ENCODE peak calls at places on chromosomes 12 and 14, in ten cellular contexts. R is adrenal gland; X is body of pancreas; J is CD8-positive, alpha-beta memory T cell; E is lower lobe of right lung; I is MM.1S; A is H9; D is upper lobe of left lung; M is astrocyte; L is tibial artery. V is an unnamed sample.

GRCh38 chr12:74801625-74802024 is 264.0 kb downstream of the ATXN7L3B start:
- DNase-seq in R (no peak), X (no peak), J (no peak), E (no peak), I (no peak), A (no peak), D (no peak), M (no peak), L (no peak), V (no peak)

GRCh38 chr12:115946867-115947695 is 330.4 kb downstream of the MED13L start:
- DNase-seq in R (no peak), X (no peak), J (no peak), E (no peak), I (no peak), A (no peak), D (no peak), M (no peak), L (no peak), V (no peak)

GRCh38 chr14:69246331-69246730 is 13.6 kb upstream of the GALNT16 start:
- DNase-seq in R (no peak), X (no peak), J (no peak), E (no peak), I (no peak), A (no peak), D (no peak), M (no peak), L (no peak), V (no peak)

GRCh38 chr12:6323340-6323994 is 13.0 kb downstream of the PLEKHG6 start:
- DNase-seq in R (peak; percentile 66), X (peak; percentile 57), J (peak; percentile 58), E (no peak), I (peak; percentile 79), A (peak; percentile 93), D (no peak), M (peak; percentile 88), L (no peak), V (no peak)

GRCh38 chr12:123097521-123098084 is 53.3 kb downstream of the PITPNM2 start:
- DNase-seq in R (peak; percentile 92), X (peak; percentile 34), J (no peak), E (no peak), I (no peak), A (no peak), D (no peak), M (no peak), L (peak; percentile 39), V (no peak)

GRCh38 chr14:103346286-103346685 is 12.2 kb downstream of the EIF5 start:
- DNase-seq in R (no peak), X (no peak), J (no peak), E (no peak), I (no peak), A (no peak), D (no peak), M (no peak), L (no peak), V (no peak)

GRCh38 chr12:45986646-45987338 is 3.6 kb downstream of the SCAF11 start:
- DNase-seq in R (no peak), X (no peak), J (no peak), E (no peak), I (no peak), A (no peak), D (no peak), M (no peak), L (no peak), V (no peak)

GRCh38 chr12:1496162-1496925 is 98.0 kb downstream of the FBXL14 start:
- DNase-seq in R (no peak), X (peak; percentile 46), J (no peak), E (no peak), I (no peak), A (peak; percentile 33), D (no peak), M (no peak), L (no peak), V (no peak)

GRCh38 chr14:49971156-49972141 is 78.6 kb downstream of the ARF6 start:
- DNase-seq in R (no peak), X (no peak), J (peak; percentile 84), E (no peak), I (peak; percentile 81), A (no peak), D (no peak), M (no peak), L (no peak), V (no peak)

GRCh38 chr14:101790232-101790631 is 28.7 kb downstream of the PPP2R5C start:
- DNase-seq in R (no peak), X (no peak), J (no peak), E (no peak), I (no peak), A (no peak), D (no peak), M (no peak), L (no peak), V (no peak)

GRCh38 chr14:90362558-90362896 is 30.8 kb upstream of the NRDE2 start:
- DNase-seq in R (no peak), X (no peak), J (no peak), E (no peak), I (no peak), A (no peak), D (no peak), M (no peak), L (no peak), V (no peak)

GRCh38 chr14:90566481-90566880 is 169.7 kb downstream of the CALM1 start:
- DNase-seq in R (no peak), X (no peak), J (no peak), E (no peak), I (no peak), A (no peak), D (no peak), M (no peak), L (no peak), V (no peak)

GRCh38 chr12:41970744-41971143 is 173.9 kb downstream of the GXYLT1 start:
- DNase-seq in R (no peak), X (no peak), J (no peak), E (no peak), I (no peak), A (no peak), D (no peak), M (no peak), L (no peak), V (no peak)

GRCh38 chr12:57049890-57050289 is at the start of gene MYO1A:
- DNase-seq in R (no peak), X (no peak), J (no peak), E (no peak), I (no peak), A (no peak), D (no peak), M (no peak), L (no peak), V (no peak)

GRCh38 chr12:119075222-119075787 is 94.0 kb downstream of the SRRM4 start:
- DNase-seq in R (no peak), X (no peak), J (no peak), E (no peak), I (no peak), A (no peak), D (no peak), M (no peak), L (no peak), V (no peak)

GRCh38 chr12:120010661-120011230 is 21.7 kb downstream of the BICDL1 start:
- DNase-seq in R (no peak), X (no peak), J (no peak), E (no peak), I (no peak), A (no peak), D (no peak), M (no peak), L (no peak), V (no peak)

GRCh38 chr12:51971679-51972423 is 20.4 kb downstream of the ACVR1B start:
- DNase-seq in R (no peak), X (no peak), J (no peak), E (no peak), I (peak; percentile 57), A (no peak), D (no peak), M (no peak), L (no peak), V (no peak)

GRCh38 chr12:49059385-49060232 is 985 bp downstream of the KMT2D start:
- DNase-seq in R (peak; percentile 37), X (no peak), J (peak; percentile 27), E (no peak), I (peak; percentile 31), A (no peak), D (peak; percentile 92), M (peak; percentile 7), L (no peak), V (no peak)

GRCh38 chr12:32107376-32108267 is 975 bp downstream of the BICD1 start:
- DNase-seq in R (no peak), X (peak; percentile 13), J (peak; percentile 21), E (no peak), I (no peak), A (no peak), D (no peak), M (peak; percentile 84), L (no peak), V (no peak)
- H3K9me3 ChIP-seq in R (no peaks in the 10 kb centered on the region), X (no peaks in the 10 kb centered on the region), J (no peaks in the 10 kb centered on the region), E (no peaks in the 10 kb centered on the region), I (no peaks in the 10 kb centered on the region), A (no peaks in the 10 kb centered on the region), D (no peaks in the 10 kb centered on the region), M (no peaks in the 10 kb centered on the region), L (no peaks in the 10 kb centered on the region), V (no peaks in the 10 kb centered on the region)

GRCh38 chr14:20031058-20031457 is 4.8 kb downstream of the OR4K13 start:
- DNase-seq in R (no peak), X (no peak), J (no peak), E (no peak), I (no peak), A (no peak), D (no peak), M (no peak), L (no peak), V (no peak)
- H3K9me3 ChIP-seq in R (no peaks in the 10 kb centered on the region), X (no peaks in the 10 kb centered on the region), J (no peaks in the 10 kb centered on the region), E (no peaks in the 10 kb centered on the region), I (no peaks in the 10 kb centered on the region), A (peaks cover 73% of the 10 kb centered on the region), D (no peaks in the 10 kb centered on the region), M (no peaks in the 10 kb centered on the region), L (no peaks in the 10 kb centered on the region), V (no peaks in the 10 kb centered on the region)

DNA sequence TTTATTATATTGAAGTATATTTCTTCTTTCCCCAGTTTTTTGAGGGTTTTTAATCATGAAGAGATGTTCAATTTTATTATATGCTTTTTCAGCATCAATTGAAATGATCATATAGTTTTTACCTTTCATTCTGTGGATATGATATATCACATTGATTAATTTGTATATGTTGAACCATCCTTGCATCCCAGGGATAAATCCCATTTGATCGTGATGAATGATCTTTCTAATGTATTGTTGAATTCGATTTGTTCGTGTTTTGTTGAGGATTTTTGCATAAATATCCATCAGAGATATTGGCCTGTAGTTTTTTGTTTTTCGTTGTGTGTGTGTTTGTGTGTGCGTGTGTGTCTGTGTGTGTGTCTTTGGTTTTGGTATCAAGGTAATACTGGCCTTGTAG is 196.4 kb downstream of the CRADD start:
- DNase-seq in R (no peak), X (no peak), J (no peak), E (no peak), I (no peak), A (no peak), D (no peak), M (no peak), L (no peak), V (no peak)
- H3K9me3 ChIP-seq in R (no peaks in the 10 kb centered on the region), X (no peaks in the 10 kb centered on the region), J (peaks cover 18% of the 10 kb centered on the region), E (peaks cover 42% of the 10 kb centered on the region), I (no peaks in the 10 kb centered on the region), A (no peaks in the 10 kb centered on the region), D (peaks cover 15% of the 10 kb centered on the region), M (no peaks in the 10 kb centered on the region), L (no peaks in the 10 kb centered on the region), V (peaks cover 3% of the 10 kb centered on the region)

DNA sequence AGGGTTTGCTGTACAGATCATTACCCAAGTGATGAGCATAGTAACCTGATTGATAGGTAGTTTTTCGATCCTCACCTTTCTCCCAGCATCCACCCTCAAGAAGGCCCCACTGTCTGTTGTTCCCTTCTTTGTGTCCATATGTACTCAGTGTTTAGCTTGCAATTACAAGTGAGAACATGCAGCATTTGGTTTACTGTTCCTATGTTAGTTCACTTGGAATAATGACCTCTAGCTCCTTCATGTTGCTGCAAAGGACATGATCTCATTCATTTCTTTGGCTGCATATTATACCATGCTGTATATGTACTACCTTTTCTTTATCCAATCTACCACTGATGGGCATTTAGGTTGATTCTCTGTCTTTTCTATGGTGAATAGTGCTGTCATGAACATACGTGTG is 181.6 kb upstream of the FOXG1 start:
- DNase-seq in R (no peak), X (no peak), J (no peak), E (no peak), I (no peak), A (no peak), D (no peak), M (no peak), L (no peak), V (no peak)
- H3K9me3 ChIP-seq in R (no peaks in the 10 kb centered on the region), X (no peaks in the 10 kb centered on the region), J (no peaks in the 10 kb centered on the region), E (peaks cover 2% of the 10 kb centered on the region), I (no peaks in the 10 kb centered on the region), A (no peaks in the 10 kb centered on the region), D (no peaks in the 10 kb centered on the region), M (no peaks in the 10 kb centered on the region), L (no peaks in the 10 kb centered on the region), V (no peaks in the 10 kb centered on the region)

V was measured in T-helper 17 cell.